ENCODE peak calls at places on chromosomes 3 and 15, in four cellular contexts. P, U, B and N are unnamed samples.

GRCh38 chr3:34260266-34260990 is 462.0 kb downstream of the PDCD6IP start:
- DNase-seq in B (no peak), U (peak), P (peak), N (peak)

GRCh38 chr3:46701211-46701939 is at the start of gene TMIE:
- DNase-seq in B (no peak), P (no peak), U (no peak), N (no peak)

GRCh38 chr3:168034152-168034928 is 61.4 kb downstream of the GOLIM4 start:
- DNase-seq in P (peak), B (no peak), U (no peak), N (no peak)

GRCh38 chr3:111690242-111690641 is 95.1 kb upstream of the ZBED2 start:
- DNase-seq in B (no peak), U (no peak), P (no peak), N (no peak)

GRCh38 chr3:153221748-153222162 is 59.7 kb downstream of the RAP2B start:
- DNase-seq in B (peak), U (peak), P (peak), N (no peak)

GRCh38 chr3:43885908-43886618 is 195.3 kb downstream of the ABHD5 start:
- DNase-seq in P (no peak), U (no peak), B (no peak), N (no peak)

GRCh38 chr3:153783106-153783505 is 338.1 kb upstream of the ARHGEF26 start:
- DNase-seq in P (peak), B (no peak), U (no peak), N (no peak)

GRCh38 chr3:42503957-42504333 is 1.5 kb downstream of the VIPR1 start:
- DNase-seq in B (no peak), U (no peak), P (peak), N (no peak)

GRCh38 chr15:67700023-67700422 is 125.3 kb upstream of the SKOR1 start:
- DNase-seq in P (no peak), U (no peak), B (no peak), N (no peak)

GRCh38 chr15:68640791-68641331 is 62.1 kb downstream of the CORO2B start:
- DNase-seq in P (peak), B (no peak), U (no peak), N (peak)

GRCh38 chr15:38169982-38170381 is 82.7 kb upstream of the SPRED1 start:
- DNase-seq in U (no peak), B (no peak), P (no peak), N (no peak)

GRCh38 chr15:71231678-71232224 is 116.5 kb downstream of the THSD4 start:
- DNase-seq in P (no peak), B (no peak), U (no peak), N (no peak)

GRCh38 chr3:44966795-44967278 is 9.1 kb downstream of the ZDHHC3 start:
- DNase-seq in P (no peak), U (peak), B (peak), N (peak)

GRCh38 chr3:134545818-134546217 is 60.0 kb downstream of the CEP63 start:
- DNase-seq in P (no peak), B (no peak), U (no peak), N (no peak)

GRCh38 chr15:94576889-94577533 is 345.6 kb downstream of the MCTP2 start:
- DNase-seq in U (peak), B (no peak), P (peak), N (no peak)

GRCh38 chr15:77421370-77421700 is 647 bp downstream of the HMG20A start:
- DNase-seq in U (no peak), B (no peak), P (no peak), N (no peak)

GRCh38 chr3:170520996-170521395 is 64.9 kb downstream of the SLC7A14 start:
- DNase-seq in P (no peak), B (no peak), U (no peak), N (no peak)

GRCh38 chr3:43817825-43818224 is 127.1 kb downstream of the ABHD5 start:
- DNase-seq in B (no peak), P (no peak), U (no peak), N (no peak)

GRCh38 chr15:37117030-37117429 is 16.7 kb upstream of the MEIS2 start:
- DNase-seq in B (no peak), P (no peak), U (no peak), N (no peak)

GRCh38 chr15:91126080-91126479 is 26.0 kb downstream of the SV2B start:
- DNase-seq in U (no peak), P (no peak), B (no peak), N (no peak)

GRCh38 chr3:78941587-78941986 is 826.2 kb downstream of the ROBO1 start:
- DNase-seq in U (no peak), B (peak), P (no peak), N (no peak)

GRCh38 chr3:72346526-72346926 is 501.7 kb downstream of the SHQ1 start:
- DNase-seq in P (no peak), U (no peak), B (no peak), N (no peak)

GRCh38 chr3:184600685-184601377 is 39.2 kb downstream of the EPHB3 start:
- DNase-seq in B (no peak), U (no peak), P (no peak), N (no peak)

GRCh38 chr15:92092391-92092790 is 238.9 kb downstream of the SLCO3A1 start:
- DNase-seq in B (no peak), U (no peak), P (no peak), N (no peak)

GRCh38 chr3:196518999-196519737 is 4.0 kb upstream of the SMCO1 start:
- DNase-seq in B (peak), U (peak), P (peak), N (peak)

GRCh38 chr3:58433400-58434169 is at the start of gene PDHB:
- DNase-seq in B (peak), P (peak), U (peak), N (peak)

GRCh38 chr15:69074843-69075224 is 60.3 kb downstream of the NOX5 start:
- DNase-seq in U (peak), P (no peak), B (no peak), N (peak)

GRCh38 chr15:42131826-42132806 is 24.3 kb downstream of the PLA2G4F start:
- DNase-seq in B (peak), U (peak), P (no peak), N (no peak)

GRCh38 chr3:151210676-151211381 is 7.8 kb upstream of the GPR171 start:
- DNase-seq in B (no peak), P (no peak), U (peak), N (no peak)
- TF ChIP-seq CTCF in B (peak), P (no peak), U (no peak), N (no peak)

GRCh38 chr3:149317072-149317471 is 16.4 kb downstream of the TM4SF18 start:
- DNase-seq in U (no peak), B (no peak), P (no peak), N (no peak)
- H3K27ac ChIP-seq in U (peak), B (peak), P (no peak), N (no peak)

DNA sequence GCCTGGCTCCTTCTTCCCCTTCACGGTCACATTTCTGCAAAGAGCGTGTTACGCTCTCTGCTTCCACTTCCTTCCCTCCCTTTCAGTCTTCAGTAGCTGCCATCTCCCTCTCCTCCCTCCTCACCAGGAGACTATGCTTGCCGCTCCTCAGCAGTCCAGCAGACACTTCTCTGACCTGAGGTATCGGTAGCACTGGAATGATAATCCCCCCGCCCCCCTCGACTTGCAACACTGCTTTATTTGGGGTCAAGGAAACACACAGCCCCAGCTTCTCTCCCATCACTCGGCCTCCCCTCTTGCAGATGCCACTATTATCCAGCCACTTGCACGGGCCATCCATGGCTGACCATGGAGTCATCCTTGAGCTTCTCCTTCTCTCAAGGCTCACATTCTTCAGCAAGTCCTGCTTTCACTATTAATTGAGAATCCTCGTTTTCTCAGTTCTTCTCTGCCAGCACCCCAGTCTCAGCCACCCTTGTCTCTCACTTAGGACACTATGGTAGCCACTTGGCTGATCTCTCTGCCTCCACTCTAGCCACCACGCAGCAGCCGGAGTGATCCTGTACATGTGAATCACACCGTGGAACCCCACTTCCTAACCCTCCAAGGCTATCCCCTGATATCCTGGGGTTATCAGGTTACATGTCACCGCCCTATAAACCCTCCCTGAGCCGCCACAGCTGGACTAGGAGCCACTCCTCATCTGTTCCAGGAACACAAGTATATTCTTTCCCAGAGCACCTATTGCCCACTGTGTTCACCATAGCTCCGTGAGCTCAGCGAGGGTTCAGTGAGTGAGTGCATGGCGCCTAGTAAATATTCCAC is 960 bp upstream of the PARP14 start:
- DNase-seq in P (peak), B (no peak), U (peak), N (no peak)
- TF ChIP-seq CTCF in P (no peak), B (no peak), U (no peak), N (no peak)

DNA sequence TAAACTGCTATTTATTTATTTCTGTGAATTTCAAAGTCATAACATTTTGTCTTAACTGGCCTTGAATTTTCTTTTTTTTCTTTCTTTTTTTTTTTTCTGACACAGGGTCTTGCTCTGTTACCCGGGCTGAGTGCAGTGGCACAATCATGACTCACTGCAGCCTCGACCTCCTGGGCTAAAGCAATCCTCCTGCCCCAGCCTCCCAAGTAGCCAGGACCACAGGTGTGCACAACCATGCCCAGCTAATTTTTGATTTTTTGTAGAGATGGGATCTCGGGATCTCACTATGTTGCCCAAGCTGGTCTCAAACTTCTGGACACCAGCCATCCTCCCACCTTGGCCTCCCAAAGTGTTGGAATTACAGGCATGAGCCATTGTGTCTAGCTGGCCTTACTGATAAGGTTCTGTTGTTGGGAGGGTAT is 77.4 kb upstream of the TNFSF10 start:
- DNase-seq in P (no peak), U (no peak), B (no peak), N (no peak)
- H3K27ac ChIP-seq in P (no peak), U (peak), B (no peak), N (no peak)

DNA sequence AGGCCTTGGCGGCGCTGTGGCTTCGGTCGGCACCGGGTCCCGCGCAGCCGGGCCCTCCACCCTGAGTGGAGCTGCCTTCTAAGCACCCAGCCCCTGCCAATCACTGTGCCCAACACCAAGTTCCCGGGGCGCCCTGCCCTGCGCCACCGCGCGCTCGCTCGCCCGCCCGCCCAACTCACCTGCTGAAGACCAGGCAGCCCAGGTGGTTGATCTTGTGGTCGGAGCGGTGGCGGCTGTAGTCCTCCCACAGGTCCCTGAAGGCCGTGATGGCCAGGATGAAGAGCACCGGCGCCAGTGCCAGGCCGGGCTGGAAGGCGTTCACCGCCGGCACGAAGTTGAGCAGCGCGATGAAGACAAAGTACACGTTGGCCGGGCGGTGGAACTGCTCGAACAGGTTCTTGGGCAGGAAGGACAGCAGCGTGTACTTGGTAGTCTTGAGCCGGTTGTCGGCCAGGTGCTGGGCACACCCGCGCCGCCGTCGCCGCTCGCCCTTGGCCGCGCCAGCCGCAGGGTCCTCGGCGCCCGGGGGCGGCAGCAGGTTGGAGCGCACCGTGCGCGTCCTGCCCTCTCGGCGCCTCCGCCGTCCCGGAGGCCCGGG is 559 bp downstream of the ATP10A start:
- DNase-seq in P (no peak), U (no peak), B (no peak), N (peak)
- TF ChIP-seq CTCF in P (no peak), U (no peak), B (no peak), N (no peak)

DNA sequence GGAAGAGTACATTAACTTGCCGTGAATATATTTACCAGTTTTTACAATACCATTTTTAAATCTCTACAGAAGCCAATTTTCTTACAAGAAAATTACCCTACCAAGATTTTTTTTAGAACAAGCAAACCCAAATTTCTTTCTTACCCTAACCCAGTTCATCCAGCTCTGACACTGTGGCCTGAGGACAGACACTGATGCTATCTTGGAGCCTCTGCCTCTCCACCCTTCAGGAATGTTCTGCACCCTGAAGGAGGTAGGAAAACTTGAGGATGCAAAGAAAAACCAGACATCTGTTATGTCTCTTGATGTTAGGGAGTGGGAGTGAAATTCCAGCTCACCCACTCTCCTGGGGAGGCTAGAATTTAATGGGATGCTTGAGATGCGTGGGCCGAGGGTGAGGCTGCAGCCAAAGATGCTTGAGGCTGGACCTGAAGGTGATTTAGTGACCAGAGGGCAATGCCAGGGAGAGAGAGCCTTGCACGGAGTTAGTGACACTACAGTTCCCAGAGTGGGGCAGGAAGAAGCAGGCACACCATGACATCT is 69.9 kb downstream of the LIPC start:
- DNase-seq in U (no peak), P (no peak), B (no peak), N (no peak)
- H3K27ac ChIP-seq in U (no peak), P (no peak), B (no peak), N (no peak)

GRCh38 chr3:56254835-56255234 is 213.4 kb downstream of the ERC2 start:
- DNase-seq in P (no peak), B (no peak), U (no peak), N (no peak)
- TF ChIP-seq CTCF in P (no peak), B (peak), U (no peak), N (no peak)

GRCh38 chr3:26847675-26848074 is 225.1 kb downstream of the LRRC3B start:
- DNase-seq in B (no peak), P (no peak), U (no peak), N (no peak)

GRCh38 chr3:26840272-26840870 is 217.8 kb downstream of the LRRC3B start:
- DNase-seq in U (no peak), P (no peak), B (no peak), N (no peak)

GRCh38 chr3:26845194-26845593 is 222.6 kb downstream of the LRRC3B start:
- DNase-seq in U (no peak), P (no peak), B (no peak), N (no peak)
- H3K27ac ChIP-seq in U (no peak), P (no peak), B (no peak), N (no peak)

GRCh38 chr15:89674526-89674925 is 4.6 kb downstream of the PLIN1 start:
- DNase-seq in U (no peak), B (no peak), P (no peak), N (no peak)

GRCh38 chr15:89671687-89672086 is 7.5 kb downstream of the PLIN1 start:
- DNase-seq in B (no peak), P (no peak), U (no peak), N (no peak)

GRCh38 chr15:89670985-89671560 is 8.1 kb downstream of the PLIN1 start:
- DNase-seq in U (no peak), P (no peak), B (no peak), N (no peak)

GRCh38 chr15:89672221-89673161 is 6.7 kb downstream of the PLIN1 start:
- DNase-seq in P (no peak), B (no peak), U (no peak), N (no peak)

GRCh38 chr15:89673162-89673506 is 6.0 kb downstream of the PLIN1 start:
- DNase-seq in U (no peak), P (no peak), B (no peak), N (no peak)
- TF ChIP-seq CTCF in U (no peak), P (peak), B (peak), N (no peak)